ENCODE peak calls at places on chromosomes 12 and 14, in seven cellular contexts. W, C, H, Q, S, I and G are unnamed samples. For H3K4me1, the result is how much of the 10 kb centered on the place peaks cover.

GRCh38 chr14:102020058-102020971 is 55.9 kb downstream of the DYNC1H1 start:
- DNase-seq in W (no peak), C (no peak), H (no peak), Q (no peak), S (no peak), I (no peak), G (no peak)

GRCh38 chr14:69662636-69663321 is 51.4 kb downstream of the SUSD6 start:
- DNase-seq in W (no peak), C (no peak), H (no peak), Q (no peak), S (no peak), I (no peak), G (no peak)

GRCh38 chr14:55381561-55381960 is 30.1 kb downstream of the ATG14 start:
- DNase-seq in W (no peak), C (no peak), H (no peak), Q (no peak), S (no peak), I (no peak), G (no peak)

GRCh38 chr12:47943492-47944359 is 19.7 kb upstream of the TMEM106C start:
- DNase-seq in W (no peak), C (peak), H (peak), Q (peak), S (no peak), I (no peak), G (no peak)

GRCh38 chr14:24055971-24056799 is 4.4 kb downstream of the CARMIL3 start:
- DNase-seq in W (no peak), C (no peak), H (no peak), Q (peak), S (no peak), I (no peak), G (no peak)

GRCh38 chr14:104421401-104421821 is 158.2 kb upstream of the C14orf180 start:
- DNase-seq in W (no peak), C (no peak), H (no peak), Q (peak), S (no peak), I (no peak), G (no peak)

GRCh38 chr14:64092940-64093339 is 201.2 kb downstream of the ESR2 start:
- DNase-seq in W (no peak), C (no peak), H (no peak), Q (no peak), S (no peak), I (no peak), G (no peak)

GRCh38 chr12:111458773-111459172 is 53.0 kb downstream of the SH2B3 start:
- DNase-seq in W (no peak), C (no peak), H (no peak), Q (no peak), S (no peak), I (no peak), G (no peak)

GRCh38 chr12:114163766-114164165 is 197.6 kb upstream of the RBM19 start:
- DNase-seq in W (no peak), C (peak), H (peak), Q (no peak), S (peak), I (no peak), G (peak)

GRCh38 chr14:105087308-105087962 is 22.2 kb upstream of the GPR132 start:
- DNase-seq in W (peak), C (no peak), H (no peak), Q (peak), S (peak), I (peak), G (no peak)

GRCh38 chr14:73786942-73787759 is 64.5 kb upstream of the PTGR2 start:
- DNase-seq in W (peak), C (no peak), H (no peak), Q (peak), S (no peak), I (peak), G (no peak)

GRCh38 chr12:48936379-48936979 is 11.2 kb upstream of the FKBP11 start:
- DNase-seq in W (peak), C (peak), H (peak), Q (peak), S (peak), I (peak), G (no peak)

GRCh38 chr12:115191342-115191741 is 507.4 kb upstream of the TBX3 start:
- DNase-seq in W (no peak), C (no peak), H (no peak), Q (no peak), S (no peak), I (no peak), G (no peak)

GRCh38 chr14:77011226-77011762 is 17.2 kb downstream of the IRF2BPL start:
- DNase-seq in W (no peak), C (no peak), H (no peak), Q (no peak), S (no peak), I (no peak), G (no peak)

GRCh38 chr12:713281-713875 is 39.0 kb upstream of the WNK1 start:
- DNase-seq in W (peak), C (no peak), H (no peak), Q (no peak), S (no peak), I (no peak), G (no peak)

GRCh38 chr14:53368714-53369191 is 215.6 kb upstream of the DDHD1 start:
- DNase-seq in W (no peak), C (no peak), H (no peak), Q (no peak), S (peak), I (no peak), G (no peak)

GRCh38 chr12:121688966-121689365 is 19.5 kb upstream of the MORN3 start:
- DNase-seq in W (no peak), C (no peak), H (peak), Q (no peak), S (no peak), I (no peak), G (no peak)

GRCh38 chr12:123995023-123995422 is 22.0 kb downstream of the ZNF664 start:
- DNase-seq in W (no peak), C (no peak), H (no peak), Q (no peak), S (no peak), I (no peak), G (no peak)

GRCh38 chr12:111412830-111413441 is 7.2 kb downstream of the SH2B3 start:
- DNase-seq in W (no peak), C (no peak), H (no peak), Q (no peak), S (no peak), I (no peak), G (no peak)

GRCh38 chr12:12704593-12705230 is 8.7 kb upstream of the GPR19 start:
- DNase-seq in W (peak), C (peak), H (peak), Q (peak), S (peak), I (peak), G (no peak)

GRCh38 chr12:13005649-13006048 is 5.6 kb upstream of the HEBP1 start:
- DNase-seq in W (peak), C (no peak), H (no peak), Q (no peak), S (no peak), I (no peak), G (no peak)

GRCh38 chr12:116689586-116689985 is 48.3 kb downstream of the SPRING1 start:
- DNase-seq in W (no peak), C (no peak), H (no peak), Q (no peak), S (no peak), I (no peak), G (no peak)

GRCh38 chr12:10661338-10661737 is 12.5 kb downstream of the STYK1 start:
- DNase-seq in W (no peak), C (no peak), H (no peak), Q (no peak), S (no peak), I (no peak), G (no peak)

GRCh38 chr12:98698603-98699463 is 53.7 kb downstream of the APAF1 start:
- DNase-seq in W (peak), C (peak), H (peak), Q (peak), S (peak), I (peak), G (peak)

GRCh38 chr12:40827923-40828592 is 135.8 kb downstream of the CNTN1 start:
- DNase-seq in W (peak), C (no peak), H (no peak), Q (no peak), S (no peak), I (no peak), G (no peak)

GRCh38 chr12:100289011-100289410 is 22.0 kb downstream of the SCYL2 start:
- DNase-seq in W (no peak), C (no peak), H (no peak), Q (no peak), S (no peak), I (no peak), G (no peak)

GRCh38 chr12:42510823-42511222 is 78.7 kb downstream of the PRICKLE1 start:
- DNase-seq in W (peak), C (no peak), H (no peak), Q (no peak), S (no peak), I (no peak), G (no peak)

GRCh38 chr14:72186461-72187035 is 254.3 kb downstream of the RGS6 start:
- DNase-seq in W (no peak), C (no peak), H (no peak), Q (no peak), S (no peak), I (no peak), G (no peak)

GRCh38 chr12:67543371-67543770 is 105.2 kb upstream of the DYRK2 start:
- DNase-seq in W (no peak), C (no peak), H (no peak), Q (no peak), S (no peak), I (no peak), G (no peak)

GRCh38 chr14:75793806-75794205 is 132.8 kb downstream of the TTLL5 start:
- DNase-seq in W (peak), C (no peak), H (no peak), Q (no peak), S (no peak), I (no peak), G (no peak)

GRCh38 chr12:116037941-116038837 is 239.3 kb downstream of the MED13L start:
- DNase-seq in W (no peak), C (no peak), H (no peak), Q (no peak), S (no peak), I (no peak), G (no peak)

GRCh38 chr14:65373671-65374039 is 38.9 kb upstream of the FUT8 start:
- DNase-seq in W (no peak), C (no peak), H (no peak), Q (no peak), S (no peak), I (no peak), G (no peak)

GRCh38 chr14:21267431-21267845 is 1.8 kb downstream of the HNRNPC start:
- DNase-seq in W (no peak), C (no peak), H (no peak), Q (no peak), S (no peak), I (no peak), G (no peak)

GRCh38 chr14:79924583-79924982 is 286.7 kb downstream of the DIO2 start:
- DNase-seq in W (no peak), C (no peak), H (no peak), Q (no peak), S (no peak), I (no peak), G (no peak)

GRCh38 chr12:132813443-132813842 is 15.2 kb downstream of the GOLGA3 start:
- DNase-seq in W (no peak), C (no peak), H (no peak), Q (no peak), S (no peak), I (no peak), G (no peak)

GRCh38 chr14:103317976-103318580 is 16.0 kb upstream of the EIF5 start:
- DNase-seq in W (no peak), C (no peak), H (no peak), Q (no peak), S (no peak), I (no peak), G (no peak)

GRCh38 chr14:92651793-92652382 is 96.5 kb downstream of the LGMN start:
- DNase-seq in W (no peak), C (no peak), H (no peak), Q (no peak), S (no peak), I (no peak), G (no peak)

GRCh38 chr12:56157201-56158028 is 744 bp upstream of the MYL6 start:
- DNase-seq in W (peak), C (peak), H (peak), Q (peak), S (peak), I (no peak), G (peak)

GRCh38 chr12:50101663-50102062 is 2.1 kb upstream of the GPD1 start:
- DNase-seq in W (peak), C (peak), H (peak), Q (peak), S (peak), I (peak), G (no peak)

GRCh38 chr12:57737467-57738141 is 938 bp downstream of the AGAP2 start:
- DNase-seq in W (peak), C (no peak), H (no peak), Q (peak), S (no peak), I (no peak), G (no peak)
- TF ChIP-seq CTCF in W (peak), C (no peak), H (peak), Q (peak), S (peak), I (no peak), G (peak)

DNA sequence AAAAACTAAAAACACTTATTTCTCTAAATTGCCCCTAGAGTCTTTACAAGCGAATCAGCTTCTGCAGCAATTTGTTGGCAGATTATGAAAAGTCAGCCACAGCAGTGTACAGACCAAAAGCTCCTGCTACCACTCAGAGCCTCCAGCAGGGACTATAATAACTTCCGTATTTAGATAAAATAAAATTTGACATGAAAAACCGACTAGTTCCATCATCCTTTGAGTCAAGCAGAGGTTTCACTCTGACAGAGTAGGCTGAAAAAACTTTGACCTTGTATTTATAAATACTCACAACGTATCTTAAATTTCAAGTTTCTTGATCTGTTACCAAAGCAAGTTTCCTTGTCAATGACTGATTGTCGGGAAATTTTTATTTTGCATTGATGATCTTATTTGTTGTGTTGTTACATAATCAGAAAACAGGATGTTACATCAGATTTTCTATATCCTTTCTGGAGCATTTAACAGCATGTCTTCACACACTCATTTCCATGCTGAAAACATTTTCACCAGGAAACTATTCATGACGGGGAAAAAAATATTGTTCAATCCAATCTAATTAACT is 283.4 kb downstream of the DAD1 start:
- DNase-seq in W (no peak), C (no peak), H (no peak), Q (no peak), S (no peak), I (no peak), G (no peak)
- H3K4me1 ChIP-seq in W (under half), C (under half), H (under half), Q (under half), S (under half), I (under half), G (under half)

DNA sequence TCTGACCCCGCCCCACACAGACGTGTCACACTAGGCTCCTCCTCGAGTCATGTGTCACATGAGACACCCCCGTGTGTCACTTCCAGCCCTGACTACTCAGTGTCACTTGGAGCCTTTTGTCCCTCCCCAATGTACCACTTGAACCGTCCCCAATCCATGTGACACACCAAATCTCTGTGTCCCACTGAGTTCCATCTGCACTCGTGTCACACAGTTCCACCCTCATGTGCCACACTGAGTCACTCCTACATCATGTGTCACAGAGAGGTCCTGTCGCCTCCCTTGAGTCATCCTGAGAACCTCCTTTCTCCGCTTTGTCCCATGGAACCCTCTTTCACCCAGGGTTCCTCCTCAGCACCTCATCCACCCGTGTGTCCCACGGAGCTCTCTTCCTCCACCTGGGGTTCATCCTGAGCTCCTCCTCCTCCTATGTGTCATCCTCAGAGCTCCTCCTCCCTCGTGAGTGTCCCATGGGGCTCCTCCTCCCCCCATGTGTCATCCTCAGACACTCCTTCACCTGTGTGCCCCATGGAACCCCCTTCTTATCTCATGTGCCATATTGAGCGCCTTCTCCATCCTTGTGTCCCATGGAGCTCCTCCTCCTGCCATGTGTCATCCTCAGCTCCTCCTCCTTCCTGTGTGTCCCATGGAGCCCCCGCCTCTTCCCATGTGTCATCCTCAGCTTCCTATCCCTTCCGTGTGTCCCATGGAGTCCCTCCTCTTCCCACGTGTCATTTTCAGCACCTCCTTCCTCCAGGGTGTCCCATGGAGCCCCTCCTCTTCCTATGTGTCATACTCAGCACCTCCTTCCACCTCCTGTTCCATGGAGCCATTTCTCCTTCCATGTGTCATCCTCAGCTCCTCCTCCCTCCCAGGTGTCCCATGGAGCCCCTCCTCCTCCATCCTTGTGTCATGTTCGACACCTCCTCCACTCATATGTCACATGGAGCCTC is 32.0 kb downstream of the RTL1 start:
- DNase-seq in W (no peak), C (peak), H (peak), Q (no peak), S (peak), I (peak), G (no peak)
- TF ChIP-seq REST in W (no peak), C (no peak), H (no peak), Q (no peak), S (no peak), I (no peak), G (no peak)

GRCh38 chr12:65785500-65785899 is 38.8 kb upstream of the HMGA2 start:
- DNase-seq in W (no peak), C (no peak), H (no peak), Q (no peak), S (no peak), I (no peak), G (no peak)

GRCh38 chr12:65786041-65786440 is 38.2 kb upstream of the HMGA2 start:
- DNase-seq in W (no peak), C (no peak), H (no peak), Q (no peak), S (no peak), I (no peak), G (no peak)

GRCh38 chr12:65784616-65785015 is 39.7 kb upstream of the HMGA2 start:
- DNase-seq in W (no peak), C (no peak), H (no peak), Q (no peak), S (no peak), I (no peak), G (no peak)

GRCh38 chr12:65788912-65789311 is 35.4 kb upstream of the HMGA2 start:
- DNase-seq in W (no peak), C (no peak), H (peak), Q (no peak), S (no peak), I (no peak), G (no peak)

GRCh38 chr12:65787056-65787855 is 37.0 kb upstream of the HMGA2 start:
- DNase-seq in W (no peak), C (no peak), H (no peak), Q (no peak), S (no peak), I (no peak), G (no peak)
- TF ChIP-seq CTCF in W (no peak), C (no peak), H (no peak), Q (no peak), S (no peak), I (no peak), G (no peak)

DNA sequence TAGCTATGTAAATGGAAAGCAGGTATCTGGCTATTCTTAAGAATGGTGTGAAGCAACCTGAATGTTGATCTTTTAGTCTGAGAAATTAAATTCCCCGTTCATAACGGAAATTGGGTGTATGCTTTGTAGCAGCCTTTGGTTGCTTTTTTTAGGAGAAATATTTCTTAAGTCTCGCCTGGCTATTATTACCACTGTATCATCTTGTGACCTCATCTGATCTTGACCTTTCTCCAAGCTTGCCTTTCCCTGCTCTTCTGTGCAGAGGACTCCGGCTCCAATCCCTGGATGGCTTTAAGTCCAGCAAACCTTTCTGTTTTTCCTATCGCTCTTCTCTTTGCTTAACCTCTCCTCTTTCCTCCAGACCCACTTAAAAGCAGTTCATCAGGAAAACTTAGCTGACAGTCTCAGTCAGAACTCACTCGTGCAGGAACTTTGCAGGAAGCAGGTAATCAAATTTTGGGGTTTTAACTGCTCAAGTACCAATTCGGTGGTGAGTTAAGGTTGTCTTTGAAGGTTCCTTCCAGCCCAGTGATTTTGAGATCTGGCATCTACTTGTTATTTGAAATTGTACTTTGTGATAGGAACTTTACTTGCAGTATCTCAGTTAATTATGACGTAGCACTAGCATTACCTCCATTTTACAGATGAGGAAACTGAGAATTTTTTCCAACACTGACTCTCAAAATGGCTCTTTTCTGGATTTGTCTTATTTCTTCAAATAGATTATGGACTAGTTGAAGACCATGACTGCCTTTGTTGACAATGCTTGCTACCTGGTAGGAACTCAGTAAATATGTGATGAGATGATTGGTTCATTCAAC is 14.1 kb downstream of the PPFIBP1 start:
- DNase-seq in W (no peak), C (no peak), H (no peak), Q (no peak), S (no peak), I (no peak), G (no peak)
- H3K4me1 ChIP-seq in W (under half), C (under half), H (under half), Q (under half), S (under half), I (under half), G (under half)